ENCODE peak calls at places on chromosomes 3 and 15, in four cellular contexts. X is HCT116, K is IMR-90, L is kidney. N is an unnamed sample. For H3K4me1, the result is how much of the 10 kb centered on the place peaks cover.

GRCh38 chr3:137763594-137763938 is 549 bp upstream of the SOX14 start:
- DNase-seq in X (no peak), K (no peak), L (no peak), N (no peak)

GRCh38 chr3:25565807-25566206 is 98.9 kb downstream of the TOP2B start:
- DNase-seq in X (no peak), K (no peak), L (no peak), N (no peak)

GRCh38 chr3:129593595-129594339 is 12.7 kb downstream of the PLXND1 start:
- DNase-seq in X (no peak), K (no peak), L (no peak), N (no peak)

GRCh38 chr3:17153209-17153608 is 268.5 kb downstream of the PLCL2 start:
- DNase-seq in X (no peak), K (no peak), L (no peak), N (no peak)

GRCh38 chr3:126438186-126438585 is 37.5 kb downstream of the ZXDC start:
- DNase-seq in X (no peak), K (no peak), L (peak), N (no peak)

GRCh38 chr3:39208463-39209055 is 16.2 kb upstream of the XIRP1 start:
- DNase-seq in X (peak), K (peak), L (no peak), N (peak)

GRCh38 chr3:184590795-184591194 is 29.2 kb downstream of the EPHB3 start:
- DNase-seq in X (no peak), K (no peak), L (peak), N (no peak)

GRCh38 chr3:100254168-100254777 is 6.5 kb upstream of the TBC1D23 start:
- DNase-seq in X (peak), K (peak), L (no peak), N (peak)

GRCh38 chr3:141524988-141525387 is 38.2 kb downstream of the RASA2 start:
- DNase-seq in X (no peak), K (no peak), L (no peak), N (no peak)

GRCh38 chr15:89912145-89912673 is 543 bp downstream of the ARPIN start:
- DNase-seq in X (no peak), K (no peak), L (peak), N (peak)

GRCh38 chr3:42061711-42062408 is 29.3 kb upstream of the TRAK1 start:
- DNase-seq in X (peak), K (peak), L (peak), N (peak)
- H3K9ac ChIP-seq in X (peak), K (no peak), L (peak), N (peak)

DNA sequence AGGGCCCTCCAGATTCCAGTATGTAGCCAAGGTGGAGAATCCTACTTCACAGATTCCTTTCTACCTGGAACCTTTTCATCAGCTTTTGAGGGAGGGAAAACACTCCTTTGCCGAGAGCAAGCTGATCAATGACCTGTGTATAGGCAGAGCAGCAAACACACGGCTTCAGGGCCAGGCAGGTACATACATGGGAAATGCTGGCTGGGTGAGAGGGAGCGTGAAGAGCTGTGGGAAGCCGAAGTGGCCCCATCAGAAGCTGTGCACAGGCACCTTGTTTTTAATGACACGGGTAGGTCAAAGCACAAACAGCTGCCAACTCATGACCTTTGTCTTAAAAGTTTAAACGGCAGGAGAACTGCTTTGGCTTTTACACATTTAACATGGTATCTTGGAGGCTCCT is 25.3 kb downstream of the STARD5 start:
- DNase-seq in X (no peak), K (no peak), L (no peak), N (no peak)
- H3K4me1 ChIP-seq in X (under half), K (under half), L (under half), N (under half)

DNA sequence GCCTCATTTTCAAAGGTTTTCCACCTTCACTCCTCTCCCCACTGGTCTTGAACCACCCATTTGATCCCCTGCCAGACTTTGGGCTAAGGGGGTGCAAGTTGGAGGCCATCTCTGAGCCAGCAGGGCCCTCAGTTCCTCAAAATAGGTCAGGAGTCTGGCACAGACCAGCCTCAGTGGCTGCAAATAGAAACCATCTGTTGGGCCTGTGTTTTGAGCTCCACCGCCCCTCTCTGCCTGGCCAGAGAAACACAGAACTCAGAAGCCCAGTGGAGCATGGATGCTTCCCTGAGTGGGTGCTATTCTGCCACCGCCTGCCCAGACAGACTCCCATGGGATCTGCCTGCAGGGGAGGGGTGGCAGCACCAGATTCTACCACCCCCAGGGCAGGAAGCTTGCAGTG is 56.3 kb downstream of the CORO2B start:
- DNase-seq in X (no peak), K (no peak), L (no peak), N (peak)
- H3K9ac ChIP-seq in X (no peak), K (no peak), L (no peak), N (peak)

GRCh38 chr3:48980295-48980694 is 9.7 kb upstream of the P4HTM start:
- DNase-seq in X (no peak), K (no peak), L (no peak), N (no peak)

GRCh38 chr3:48983096-48983495 is 6.9 kb upstream of the P4HTM start:
- DNase-seq in X (no peak), K (no peak), L (no peak), N (no peak)

GRCh38 chr3:48982686-48983085 is 7.4 kb upstream of the P4HTM start:
- DNase-seq in X (no peak), K (no peak), L (no peak), N (no peak)

GRCh38 chr3:48982016-48982415 is 8.0 kb upstream of the P4HTM start:
- DNase-seq in X (no peak), K (no peak), L (no peak), N (no peak)

DNA sequence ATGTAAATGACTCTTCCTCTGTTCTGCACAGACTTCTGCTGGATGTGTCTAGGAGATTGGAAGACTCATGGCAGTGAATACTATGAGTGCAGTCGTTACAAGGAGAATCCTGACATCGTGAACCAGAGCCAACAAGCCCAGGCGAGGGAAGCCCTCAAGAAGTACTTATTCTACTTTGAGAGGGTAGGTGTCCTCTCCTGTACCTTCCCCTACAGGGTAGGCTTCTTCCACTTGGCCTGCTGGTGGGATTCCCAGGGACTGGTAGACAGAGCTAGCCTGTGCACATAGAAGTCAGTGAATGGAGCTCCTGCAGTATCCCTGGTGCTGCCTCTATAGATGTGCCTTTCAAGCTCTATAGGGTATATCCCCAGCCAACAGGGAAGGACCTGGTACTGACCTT is 10.6 kb upstream of the P4HTM start:
- DNase-seq in X (no peak), K (no peak), L (no peak), N (no peak)
- H3K4me1 ChIP-seq in X (under half), K (under half), L (under half), N (under half)

GRCh38 chr3:171284308-171285075 is 175.7 kb downstream of the TNIK start:
- DNase-seq in X (peak), K (peak), L (no peak), N (peak)
- H3K9ac ChIP-seq in X (no peak), K (no peak), L (no peak), N (peak)

GRCh38 chr3:58347984-58348383 is 15.3 kb downstream of the PXK start:
- DNase-seq in X (no peak), K (no peak), L (no peak), N (no peak)
- H3K4me1 ChIP-seq in X (under half), K (under half), L (under half), N (under half)

DNA sequence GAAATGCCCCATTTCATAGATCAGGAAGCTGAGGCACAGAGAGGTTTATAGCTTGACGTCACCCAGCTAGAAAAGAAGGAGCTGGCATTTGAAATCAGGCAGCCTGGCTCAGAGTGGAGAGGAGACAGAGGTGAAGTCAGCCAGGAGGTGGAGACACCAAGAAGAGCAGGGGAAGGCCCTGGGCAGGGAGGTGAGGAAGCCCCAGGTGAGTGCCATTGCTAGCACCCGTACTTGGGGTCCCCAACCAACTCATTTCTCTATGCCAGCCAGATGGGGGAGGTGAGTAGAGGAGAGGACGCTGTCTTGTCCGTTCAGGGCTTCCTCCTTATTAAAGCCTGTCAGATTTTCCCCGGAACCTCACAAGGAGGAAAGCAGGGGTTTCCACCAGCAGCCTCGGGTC is 149.6 kb upstream of the TLE3 start:
- DNase-seq in X (no peak), K (no peak), L (no peak), N (no peak)
- H3K9ac ChIP-seq in X (no peak), K (no peak), L (no peak), N (no peak)